ENCODE peak calls at places on chromosome 2, in six cellular contexts. One of them, this sample, is unnamed.

GRCh38 chr2:72956936-72957335 is 39.6 kb downstream of the EMX1 start:
- DNase-seq in right atrium auricular region: no peak
- DNase-seq in activated CD4-positive, alpha-beta T cell treated with anti-CD3 and anti-CD28 coated beads, Interleukin-2, amount 10 ng/mL, durations not matched to agents 7 days and 5 days: no peak
- DNase-seq in NCI-H524: no peak
- DNase-seq in H54: no peak
- DNase-seq in GM10248: no peak
- DNase-seq in this sample: no peak

GRCh38 chr2:54649191-54649590 is 74.3 kb upstream of the EML6 start:
- DNase-seq in right atrium auricular region: no peak
- DNase-seq in activated CD4-positive, alpha-beta T cell treated with anti-CD3 and anti-CD28 coated beads, Interleukin-2, amount 10 ng/mL, durations not matched to agents 7 days and 5 days: no peak
- DNase-seq in NCI-H524: no peak
- DNase-seq in H54: no peak
- DNase-seq in GM10248: no peak
- DNase-seq in this sample: no peak

GRCh38 chr2:134408791-134409190 is 154.9 kb downstream of the MGAT5 start:
- DNase-seq in right atrium auricular region: no peak
- DNase-seq in activated CD4-positive, alpha-beta T cell treated with anti-CD3 and anti-CD28 coated beads, Interleukin-2, amount 10 ng/mL, durations not matched to agents 7 days and 5 days: no peak
- DNase-seq in NCI-H524: no peak
- DNase-seq in H54: no peak
- DNase-seq in GM10248: no peak
- DNase-seq in this sample: no peak

GRCh38 chr2:239156516-239157265 is 244.1 kb downstream of the HDAC4 start:
- DNase-seq in right atrium auricular region: no peak
- DNase-seq in activated CD4-positive, alpha-beta T cell treated with anti-CD3 and anti-CD28 coated beads, Interleukin-2, amount 10 ng/mL, durations not matched to agents 7 days and 5 days: no peak
- DNase-seq in NCI-H524: no peak
- DNase-seq in H54: no peak
- DNase-seq in GM10248: no peak
- DNase-seq in this sample: no peak

GRCh38 chr2:86017901-86018896 is 87.5 kb downstream of the POLR1A start:
- DNase-seq in right atrium auricular region: no peak
- DNase-seq in activated CD4-positive, alpha-beta T cell treated with anti-CD3 and anti-CD28 coated beads, Interleukin-2, amount 10 ng/mL, durations not matched to agents 7 days and 5 days: no peak
- DNase-seq in NCI-H524: peak; percentile 35
- DNase-seq in H54: no peak
- DNase-seq in GM10248: no peak
- DNase-seq in this sample: no peak

GRCh38 chr2:74835831-74836674 is 2.1 kb downstream of the HK2 start:
- DNase-seq in right atrium auricular region: no peak
- DNase-seq in activated CD4-positive, alpha-beta T cell treated with anti-CD3 and anti-CD28 coated beads, Interleukin-2, amount 10 ng/mL, durations not matched to agents 7 days and 5 days: peak; percentile 15
- DNase-seq in NCI-H524: peak; percentile 84
- DNase-seq in H54: no peak
- DNase-seq in GM10248: peak; percentile 70
- DNase-seq in this sample: peak; percentile 77

GRCh38 chr2:240736281-240737250 is 44.9 kb downstream of the AQP12A start:
- DNase-seq in right atrium auricular region: no peak
- DNase-seq in activated CD4-positive, alpha-beta T cell treated with anti-CD3 and anti-CD28 coated beads, Interleukin-2, amount 10 ng/mL, durations not matched to agents 7 days and 5 days: no peak
- DNase-seq in NCI-H524: no peak
- DNase-seq in H54: no peak
- DNase-seq in GM10248: no peak
- DNase-seq in this sample: no peak

GRCh38 chr2:102065675-102066252 is 74.0 kb downstream of the IL1R2 start:
- DNase-seq in right atrium auricular region: no peak
- DNase-seq in activated CD4-positive, alpha-beta T cell treated with anti-CD3 and anti-CD28 coated beads, Interleukin-2, amount 10 ng/mL, durations not matched to agents 7 days and 5 days: no peak
- DNase-seq in NCI-H524: no peak
- DNase-seq in H54: no peak
- DNase-seq in GM10248: no peak
- DNase-seq in this sample: no peak

GRCh38 chr2:176132397-176133086 is 3.0 kb downstream of the HOXD8 start:
- DNase-seq in right atrium auricular region: no peak
- DNase-seq in activated CD4-positive, alpha-beta T cell treated with anti-CD3 and anti-CD28 coated beads, Interleukin-2, amount 10 ng/mL, durations not matched to agents 7 days and 5 days: peak; percentile 28
- DNase-seq in NCI-H524: peak; percentile 97
- DNase-seq in H54: no peak
- DNase-seq in GM10248: no peak
- DNase-seq in this sample: no peak

This sample was measured in SW 1271.